ENCODE peak calls at places on chromosome 19, in nine cellular contexts. N is WTC11; A is stimulated activated CD8-positive, alpha-beta memory T cell treated with anti-CD3 and anti-CD28 coated beads, Interleukin-7, amount 100 ng/mL, for 1 hour; G is IMR-90; Y is CD4-positive, CD25-positive, alpha-beta regulatory T cell; D is adipocyte; L is lower lobe of right lung; E is cardiac septum; T is stimulated activated CD4-positive, alpha-beta T cell treated with anti-CD3 and anti-CD28 coated beads, TNF-alpha, amount 100 ng/mL, for 48 hours. S is an unnamed sample.

GRCh38 chr19:3324405-3324856 is 42.0 kb upstream of the NFIC start:
- DNase-seq in N (peak; percentile 85), A (peak; percentile 34), G (no peak), Y (peak; percentile 53), D (peak; percentile 54), L (peak; percentile 79), E (no peak), T (peak; percentile 71), S (peak; percentile 44)

GRCh38 chr19:782195-783043 is 14.8 kb upstream of the PTBP1 start:
- DNase-seq in N (peak; percentile 68), A (no peak), G (peak; percentile 33), Y (no peak), D (peak; percentile 81), L (no peak), E (no peak), T (no peak), S (peak; percentile 58)

GRCh38 chr19:4063369-4064072 is 3.2 kb downstream of the ZBTB7A start:
- DNase-seq in N (no peak), A (no peak), G (no peak), Y (no peak), D (no peak), L (peak; percentile 45), E (no peak), T (no peak), S (no peak)

GRCh38 chr19:8325454-8325853 is 4.2 kb downstream of the RPS28 start:
- DNase-seq in N (no peak), A (no peak), G (no peak), Y (no peak), D (no peak), L (no peak), E (no peak), T (no peak), S (no peak)

GRCh38 chr19:35139618-35139943 is 957 bp downstream of the FXYD1 start:
- DNase-seq in N (no peak), A (no peak), G (no peak), Y (no peak), D (no peak), L (no peak), E (peak; percentile 88), T (no peak), S (no peak)

GRCh38 chr19:46928951-46929350 is 68.2 kb downstream of the ARHGAP35 start:
- DNase-seq in N (no peak), A (no peak), G (peak; percentile 27), Y (no peak), D (no peak), L (no peak), E (no peak), T (no peak), S (peak; percentile 32)

GRCh38 chr19:796692-797527 is at the start of gene PTBP1:
- DNase-seq in N (peak; percentile 100), A (peak; percentile 98), G (peak; percentile 100), Y (peak; percentile 99), D (peak; percentile 100), L (peak; percentile 100), E (peak; percentile 100), T (peak; percentile 97), S (peak; percentile 100)

GRCh38 chr19:3516675-3517207 is 10.6 kb downstream of the FZR1 start:
- DNase-seq in N (no peak), A (no peak), G (no peak), Y (no peak), D (no peak), L (no peak), E (no peak), T (no peak), S (no peak)

GRCh38 chr19:52070496-52070895 is 21.9 kb upstream of the ZNF432 start:
- DNase-seq in N (no peak), A (no peak), G (peak; percentile 44), Y (no peak), D (no peak), L (no peak), E (no peak), T (no peak), S (no peak)

GRCh38 chr19:17289489-17289888 is 7.8 kb downstream of the ANKLE1 start:
- DNase-seq in N (peak; percentile 91), A (no peak), G (peak; percentile 90), Y (no peak), D (peak; percentile 51), L (peak; percentile 80), E (peak; percentile 88), T (peak; percentile 55), S (peak; percentile 88)

S was measured in mesenchymal stem cell.